ENCODE peak calls at places on chromosome 13, in eight cellular contexts. I, K, L, Q, B, N, A and D are unnamed samples.
A peak's percentile ranks its signal among the peaks of the same experiment; 100 is the strongest.

GRCh38 chr13:98877936-98878335 is 99.9 kb downstream of the DOCK9 start:
- DNase-seq in I (no peak), K (no peak), L (no peak), Q (no peak), B (no peak), N (no peak), A (no peak), D (no peak)

GRCh38 chr13:112487127-112487517 is 100.8 kb downstream of the TUBGCP3 start:
- DNase-seq in I (no peak), K (no peak), L (no peak), Q (no peak), B (no peak), N (no peak), A (no peak), D (no peak)

GRCh38 chr13:33015791-33016323 is 366 bp upstream of the KL start:
- DNase-seq in I (no peak), K (peak; percentile 25), L (no peak), Q (no peak), B (no peak), N (no peak), A (no peak), D (no peak)

GRCh38 chr13:21069561-21070004 is 8.2 kb upstream of the LATS2 start:
- DNase-seq in I (peak; percentile 63), K (no peak), L (no peak), Q (no peak), B (peak; percentile 79), N (peak; percentile 98), A (no peak), D (peak; percentile 93)

GRCh38 chr13:89465366-89465765 is 1794.2 kb downstream of the SLITRK5 start:
- DNase-seq in I (no peak), K (no peak), L (no peak), Q (no peak), B (no peak), N (no peak), A (no peak), D (no peak)

GRCh38 chr13:44929691-44930090 is 59.6 kb downstream of the NUFIP1 start:
- DNase-seq in I (no peak), K (no peak), L (no peak), Q (no peak), B (no peak), N (no peak), A (no peak), D (no peak)

GRCh38 chr13:106455777-106456176 is 79.7 kb downstream of the EFNB2 start:
- DNase-seq in I (no peak), K (no peak), L (no peak), Q (no peak), B (no peak), N (peak; percentile 57), A (no peak), D (no peak)

GRCh38 chr13:46355088-46355468 is 32.0 kb downstream of the RUBCNL start:
- DNase-seq in I (no peak), K (no peak), L (no peak), Q (no peak), B (no peak), N (no peak), A (no peak), D (no peak)

GRCh38 chr13:26600345-26600761 is 42.9 kb downstream of the WASF3 start:
- DNase-seq in I (no peak), K (no peak), L (no peak), Q (no peak), B (peak; percentile 35), N (peak; percentile 50), A (no peak), D (peak; percentile 81)

GRCh38 chr13:43078399-43078798 is 55.0 kb downstream of the DNAJC15 start:
- DNase-seq in I (no peak), K (no peak), L (no peak), Q (no peak), B (no peak), N (no peak), A (no peak), D (no peak)

GRCh38 chr13:44523176-44524017 is 52.7 kb downstream of the TSC22D1 start:
- DNase-seq in I (peak; percentile 67), K (no peak), L (no peak), Q (no peak), B (peak; percentile 23), N (peak; percentile 71), A (peak; percentile 3), D (peak; percentile 47)

GRCh38 chr13:40235160-40235796 is 431.2 kb downstream of the FOXO1 start:
- DNase-seq in I (no peak), K (no peak), L (no peak), Q (no peak), B (no peak), N (peak; percentile 60), A (no peak), D (no peak)

GRCh38 chr13:30700364-30700763 is 35.0 kb upstream of the ALOX5AP start:
- DNase-seq in I (no peak), K (no peak), L (no peak), Q (no peak), B (no peak), N (no peak), A (no peak), D (no peak)

GRCh38 chr13:35283856-35284255 is 192.6 kb downstream of the MAB21L1 start:
- DNase-seq in I (peak; percentile 80), K (no peak), L (no peak), Q (no peak), B (no peak), N (peak; percentile 3), A (no peak), D (no peak)

GRCh38 chr13:98547455-98547854 is 29.5 kb downstream of the STK24 start:
- DNase-seq in I (no peak), K (no peak), L (no peak), Q (no peak), B (no peak), N (no peak), A (no peak), D (no peak)